ENCODE peak calls at places on chromosomes 1 and 21, in six cellular contexts. R is H1, Q is GM12891, X is K562, N is HepG2, Z is GM12878. V is an unnamed sample.

GRCh38 chr1:23424171-23424959 is at the start of gene TCEA3:
- DNase-seq in R (no peak), Q (peak), X (no peak), N (peak), Z (no peak), V (peak)

GRCh38 chr1:150578278-150579109 is 916 bp downstream of the MCL1 start:
- DNase-seq in R (no peak), Q (no peak), X (no peak), N (peak), Z (no peak), V (no peak)

GRCh38 chr1:175294179-175294756 is 101.7 kb upstream of the KIAA0040 start:
- DNase-seq in R (no peak), Q (no peak), X (no peak), N (no peak), Z (no peak), V (no peak)

GRCh38 chr1:1170215-1170890 is 3.3 kb upstream of the TTLL10 start:
- DNase-seq in R (no peak), Q (no peak), X (peak), N (no peak), Z (no peak), V (no peak)

GRCh38 chr1:167984886-167985489 is 48.1 kb upstream of the MPC2 start:
- DNase-seq in R (no peak), Q (no peak), X (no peak), N (no peak), Z (no peak), V (no peak)

GRCh38 chr1:41811051-41811795 is 107.5 kb downstream of the HIVEP3 start:
- DNase-seq in R (no peak), Q (no peak), X (no peak), N (no peak), Z (no peak), V (no peak)

GRCh38 chr1:1033009-1033587 is 13.2 kb downstream of the AGRN start:
- DNase-seq in R (peak), Q (peak), X (peak), N (no peak), Z (peak), V (peak)

GRCh38 chr21:27802816-27803475 is 836.1 kb upstream of the ADAMTS5 start:
- DNase-seq in R (peak), Q (no peak), X (peak), N (no peak), Z (no peak), V (no peak)

GRCh38 chr1:218931331-218931730 is 242.3 kb upstream of the LYPLAL1 start:
- DNase-seq in R (no peak), Q (no peak), X (no peak), N (no peak), Z (no peak), V (no peak)

GRCh38 chr1:229757226-229757625 is 131.2 kb downstream of the URB2 start:
- DNase-seq in R (no peak), Q (no peak), X (no peak), N (no peak), Z (no peak), V (no peak)

GRCh38 chr1:183572721-183573120 is 17.5 kb downstream of the NCF2 start:
- DNase-seq in R (no peak), Q (no peak), X (no peak), N (no peak), Z (no peak), V (no peak)

GRCh38 chr1:26771643-26772321 is 16.0 kb upstream of the PIGV start:
- DNase-seq in R (no peak), Q (no peak), X (peak), N (peak), Z (no peak), V (no peak)

GRCh38 chr1:158246650-158247049 is 7.6 kb upstream of the CD1A start:
- DNase-seq in R (no peak), Q (no peak), X (no peak), N (no peak), Z (no peak), V (no peak)

GRCh38 chr21:43808367-43808766 is 19.0 kb downstream of the RRP1 start:
- DNase-seq in R (no peak), Q (no peak), X (no peak), N (no peak), Z (no peak), V (no peak)

GRCh38 chr1:167165948-167166702 is 54.6 kb upstream of the POU2F1 start:
- DNase-seq in R (peak), Q (no peak), X (no peak), N (no peak), Z (no peak), V (no peak)

GRCh38 chr1:55007626-55008025 is 8.9 kb downstream of the BSND start:
- DNase-seq in R (no peak), Q (no peak), X (no peak), N (no peak), Z (no peak), V (no peak)

GRCh38 chr1:168180148-168180524 is 1.4 kb downstream of the TIPRL start:
- DNase-seq in R (no peak), Q (no peak), X (no peak), N (no peak), Z (no peak), V (no peak)

GRCh38 chr1:3564921-3565831 is 46.1 kb downstream of the MEGF6 start:
- DNase-seq in R (peak), Q (peak), X (peak), N (no peak), Z (no peak), V (peak)

DNA sequence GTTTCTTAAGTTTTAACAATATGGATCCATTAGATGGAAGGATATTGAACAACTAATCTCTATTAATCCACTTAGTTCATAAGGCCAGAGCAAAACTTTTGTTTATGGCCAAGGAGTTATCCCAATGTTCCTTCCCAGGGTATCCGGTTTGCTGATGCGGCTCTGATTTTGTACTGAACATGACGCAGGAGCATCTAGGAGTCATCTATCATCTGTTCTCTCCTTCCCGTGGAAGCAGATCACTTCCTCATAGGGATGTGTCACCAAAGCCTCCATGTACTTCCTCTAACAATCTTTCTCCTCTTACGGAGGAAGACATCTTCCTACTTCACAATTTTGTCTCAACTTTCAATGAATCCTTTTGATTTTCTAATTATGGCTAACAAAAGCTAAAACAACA is 206.6 kb downstream of the APP start:
- DNase-seq in R (no peak), Q (no peak), X (no peak), N (no peak), Z (no peak), V (no peak)
- TF ChIP-seq POLR2A in R (no peak), Q (no peak), X (no peak), N (no peak), Z (no peak), V (no peak)

GRCh38 chr1:179082308-179083030 is 599 bp downstream of the TOR3A start:
- DNase-seq in R (no peak), Q (peak), X (peak), N (peak), Z (no peak), V (peak)

GRCh38 chr1:179080866-179081695 is 789 bp upstream of the TOR3A start:
- DNase-seq in R (no peak), Q (no peak), X (no peak), N (no peak), Z (no peak), V (no peak)

GRCh38 chr1:179083533-179083932 is 1.7 kb downstream of the TOR3A start:
- DNase-seq in R (no peak), Q (no peak), X (no peak), N (no peak), Z (peak), V (no peak)

GRCh38 chr1:179083031-179083345 is 1.1 kb downstream of the TOR3A start:
- DNase-seq in R (no peak), Q (no peak), X (no peak), N (no peak), Z (no peak), V (no peak)

GRCh38 chr1:179081696-179082307 is at the start of gene TOR3A:
- DNase-seq in R (peak), Q (peak), X (peak), N (peak), Z (peak), V (peak)
- TF ChIP-seq TAF1 in R (peak), Q (peak), X (peak), N (peak), Z (peak), V (no peak)

GRCh38 chr1:44675186-44675585 is 672 bp downstream of the ARMH1 start:
- DNase-seq in R (no peak), Q (no peak), X (no peak), N (no peak), Z (no peak), V (no peak)

GRCh38 chr1:44673675-44674112 is 587 bp downstream of the TMEM53 start:
- DNase-seq in R (no peak), Q (no peak), X (no peak), N (no peak), Z (no peak), V (no peak)

GRCh38 chr1:44672956-44673674 is 1.2 kb downstream of the TMEM53 start:
- DNase-seq in R (no peak), Q (no peak), X (no peak), N (no peak), Z (no peak), V (no peak)

GRCh38 chr1:44672254-44672955 is 1.9 kb downstream of the TMEM53 start:
- DNase-seq in R (peak), Q (no peak), X (no peak), N (no peak), Z (peak), V (no peak)

GRCh38 chr1:44674113-44675000 is at the start of the genes ARMH1 and TMEM53:
- DNase-seq in R (peak), Q (peak), X (peak), N (peak), Z (peak), V (peak)
- TF ChIP-seq POLR2A in R (peak), Q (peak), X (peak), N (peak), Z (peak), V (peak)

GRCh38 chr1:180636138-180636537 is 4.3 kb downstream of the XPR1 start:
- DNase-seq in R (no peak), Q (no peak), X (no peak), N (no peak), Z (no peak), V (no peak)
- TF ChIP-seq TAF1 in R (no peak), Q (no peak), X (no peak), N (no peak), Z (no peak), V (no peak)

GRCh38 chr1:205339197-205339702 is 17.5 kb downstream of the KLHDC8A start:
- DNase-seq in R (no peak), Q (no peak), X (no peak), N (no peak), Z (no peak), V (no peak)
- TF ChIP-seq POLR2A in R (no peak), Q (no peak), X (no peak), N (no peak), Z (no peak), V (no peak)

DNA sequence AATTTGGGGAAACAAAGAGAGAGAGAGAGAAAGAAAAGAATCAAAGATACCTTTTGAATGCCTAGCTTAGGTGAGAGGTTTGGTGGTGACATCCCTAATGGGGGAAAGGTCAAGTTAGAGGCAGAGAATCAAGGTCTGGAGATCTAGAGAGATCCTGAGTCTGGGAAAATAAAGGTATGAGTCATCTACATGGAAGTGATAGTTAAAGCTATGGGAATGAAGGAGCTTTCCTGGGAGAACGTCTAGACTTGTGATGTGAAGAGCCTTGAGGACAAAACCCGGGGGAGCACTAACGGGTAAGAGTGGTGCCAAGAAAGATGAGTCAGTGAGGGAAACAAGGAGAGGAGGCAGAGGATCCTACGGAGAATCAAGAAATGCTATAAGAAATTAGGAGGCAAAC is 110.8 kb upstream of the RUNX1 start:
- DNase-seq in R (no peak), Q (no peak), X (no peak), N (no peak), Z (no peak), V (no peak)
- TF ChIP-seq TAF1 in R (no peak), Q (no peak), X (no peak), N (no peak), Z (no peak), V (no peak)

DNA sequence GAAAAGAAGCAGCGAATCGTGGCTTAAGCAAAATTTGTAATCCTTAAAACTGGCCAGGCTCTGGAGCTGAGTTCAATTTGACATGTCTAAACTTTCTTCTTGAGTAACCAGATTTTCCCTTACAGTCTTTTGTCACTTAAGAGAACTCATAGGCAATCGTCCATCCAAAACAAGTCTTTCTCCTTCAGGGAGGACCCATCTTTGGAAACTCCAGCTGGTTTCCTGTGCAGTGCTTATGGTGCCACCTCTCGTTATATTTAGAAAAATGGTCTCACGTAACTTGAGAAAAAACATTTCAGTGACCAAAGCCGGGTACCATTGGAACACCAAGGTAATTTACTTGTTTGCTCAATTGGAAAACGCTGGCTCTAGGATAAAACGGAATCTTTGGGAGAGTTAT is 1.9 kb upstream of the PTTG1IP start:
- DNase-seq in R (no peak), Q (no peak), X (no peak), N (no peak), Z (no peak), V (no peak)
- TF ChIP-seq POLR2A in R (no peak), Q (no peak), X (no peak), N (no peak), Z (no peak), V (no peak)

V was measured in GM12892.